ENCODE peak calls at places on chromosomes 13 and 19, in ten cellular contexts. E is GM10248; Q is sciatic nerve; J is stimulated activated naive B cell treated with anti-CD40 and anti-IgM and Interleukin-4, amounts not matched to agents 10 μg/mL and 1 μg/mL and 100 μg/mL, for 72 hours; G is anterior cingulate cortex; F is activated naive CD4-positive, alpha-beta T cell; W is transverse colon; S is hippocampal formation; P is tibial nerve; M is esophagus squamous epithelium. A is an unnamed sample.

GRCh38 chr19:30853036-30853435 is 480.9 kb downstream of the ZNF536 start:
- DNase-seq in F (no peak), J (no peak), W (no peak), G (no peak), Q (no peak), P (no peak), E (no peak), M (no peak), S (no peak), A (no peak)

GRCh38 chr13:107144432-107144831 is 576.5 kb upstream of the ARGLU1 start:
- DNase-seq in E (no peak), Q (no peak), P (no peak), M (no peak), S (no peak), J (no peak), F (no peak), W (no peak), G (no peak), A (no peak)

GRCh38 chr13:41274881-41275280 is 11.5 kb upstream of the MTRF1 start:
- DNase-seq in F (no peak), P (no peak), W (no peak), J (no peak), Q (no peak), M (no peak), G (no peak), E (no peak), S (no peak), A (no peak)

GRCh38 chr13:93180376-93180966 is 46.1 kb upstream of the GPC6 start:
- DNase-seq in M (no peak), F (no peak), W (no peak), E (no peak), G (no peak), Q (no peak), S (no peak), P (no peak), J (no peak), A (no peak)

GRCh38 chr13:100088282-100088647 is 628 bp upstream of the PCCA start:
- DNase-seq in G (no peak), P (no peak), E (no peak), S (no peak), F (no peak), Q (no peak), M (no peak), W (no peak), J (no peak), A (no peak)

GRCh38 chr19:5585461-5586299 is 17.9 kb upstream of the TINCR start:
- DNase-seq in F (peak; percentile 9), S (peak; percentile 46), M (no peak), P (no peak), W (no peak), G (no peak), Q (no peak), J (peak; percentile 57), E (peak; percentile 78), A (no peak)

GRCh38 chr13:23608704-23609413 is 38.6 kb downstream of the TNFRSF19 start:
- DNase-seq in J (no peak), P (peak; percentile 25), G (no peak), M (no peak), W (peak; percentile 18), F (no peak), E (no peak), S (no peak), Q (peak; percentile 73), A (no peak)

GRCh38 chr19:4185413-4186086 is 3.1 kb downstream of the ANKRD24 start:
- DNase-seq in P (no peak), W (no peak), E (no peak), S (no peak), J (no peak), G (no peak), Q (no peak), F (no peak), M (no peak), A (no peak)

GRCh38 chr19:862529-863304 is 3.3 kb downstream of the CFD start:
- DNase-seq in P (peak; percentile 64), M (no peak), Q (peak; percentile 84), W (peak; percentile 76), J (peak; percentile 54), G (no peak), S (peak; percentile 24), F (peak; percentile 77), E (peak; percentile 80), A (no peak)

GRCh38 chr13:112954488-112955270 is 14.3 kb upstream of the MCF2L start:
- DNase-seq in P (no peak), W (peak; percentile 1), S (no peak), E (no peak), M (no peak), G (no peak), J (no peak), F (no peak), Q (peak; percentile 32), A (no peak)

GRCh38 chr13:73879346-73880020 is 254.7 kb downstream of the KLF12 start:
- DNase-seq in F (no peak), S (no peak), P (no peak), J (no peak), G (no peak), E (no peak), M (no peak), Q (no peak), W (no peak), A (no peak)

GRCh38 chr19:33826521-33826920 is 29.9 kb downstream of the KCTD15 start:
- DNase-seq in Q (no peak), W (no peak), F (no peak), J (no peak), P (no peak), M (no peak), E (no peak), S (no peak), G (no peak), A (no peak)

GRCh38 chr19:10766049-10766623 is 48.3 kb downstream of the DNM2 start:
- DNase-seq in Q (no peak), G (no peak), M (no peak), P (no peak), J (no peak), F (no peak), E (no peak), W (no peak), S (no peak), A (no peak)

GRCh38 chr19:18434411-18435184 is 3.3 kb downstream of the ISYNA1 start:
- DNase-seq in P (no peak), S (no peak), G (no peak), F (no peak), M (no peak), W (no peak), Q (no peak), J (no peak), E (no peak), A (no peak)

GRCh38 chr13:41751277-41751676 is 209.6 kb downstream of the VWA8 start:
- DNase-seq in E (no peak), G (no peak), Q (no peak), M (no peak), W (no peak), P (no peak), J (no peak), F (no peak), S (no peak), A (no peak)

GRCh38 chr19:13441810-13442512 is 64.3 kb downstream of the CACNA1A start:
- DNase-seq in S (no peak), P (no peak), E (peak; percentile 32), J (no peak), G (no peak), M (no peak), W (peak; percentile 20), F (peak; percentile 28), Q (no peak), A (no peak)

A was measured in NCI-H1930.